ENCODE peak calls at places on chromosomes 1 and 21, in eight cellular contexts. L is astrocyte of the spinal cord, U is ovary, R is AG04449, I is GM12865, P is mucosa of descending colon, S is MM.1S, C is pancreas. K is an unnamed sample.

GRCh38 chr1:155105604-155106011 is 22.1 kb upstream of the EFNA1 start:
- DNase-seq in C (no peak), I (no peak), L (no peak), R (no peak), P (peak), S (no peak), U (no peak), K (peak)

GRCh38 chr1:185565314-185565713 is 168.9 kb upstream of the HMCN1 start:
- DNase-seq in P (no peak), C (no peak), R (peak), L (peak), I (no peak), U (no peak), S (no peak), K (no peak)

GRCh38 chr1:226618380-226618779 is 69.8 kb downstream of the STUM start:
- DNase-seq in L (no peak), I (no peak), P (no peak), S (no peak), R (no peak), C (no peak), U (no peak), K (no peak)

GRCh38 chr1:91781371-91781825 is 104.6 kb downstream of the TGFBR3 start:
- DNase-seq in P (no peak), R (peak), U (no peak), L (peak), S (no peak), C (no peak), I (no peak), K (no peak)

GRCh38 chr21:26515257-26515656 is 57.8 kb downstream of the CYYR1 start:
- DNase-seq in L (no peak), P (no peak), U (no peak), S (no peak), C (no peak), I (no peak), R (no peak), K (no peak)

GRCh38 chr1:63318255-63319068 is 3.9 kb upstream of the FOXD3 start:
- DNase-seq in I (no peak), C (no peak), L (no peak), P (no peak), S (no peak), R (no peak), U (no peak), K (no peak)

GRCh38 chr1:159835862-159836518 is 9.3 kb downstream of the SLAMF8 start:
- DNase-seq in C (no peak), I (no peak), S (no peak), P (no peak), R (no peak), L (no peak), U (no peak), K (no peak)

GRCh38 chr1:233394860-233395717 is 67.6 kb downstream of the MAP3K21 start:
- DNase-seq in U (no peak), L (peak), P (no peak), R (peak), C (no peak), I (peak), S (peak), K (no peak)

GRCh38 chr1:101371259-101371658 is 134.4 kb downstream of the S1PR1 start:
- DNase-seq in L (peak), P (no peak), R (no peak), S (no peak), I (peak), C (no peak), U (no peak), K (no peak)

GRCh38 chr1:66606359-66607142 is 72.6 kb downstream of the SGIP1 start:
- DNase-seq in I (no peak), C (no peak), S (no peak), P (no peak), U (no peak), R (no peak), L (no peak), K (no peak)

GRCh38 chr1:20792177-20792576 is 5.1 kb upstream of the HP1BP3 start:
- DNase-seq in U (peak), C (no peak), L (peak), I (no peak), S (no peak), P (no peak), R (peak), K (no peak)

GRCh38 chr1:7587726-7588456 is 183.2 kb upstream of the VAMP3 start:
- DNase-seq in P (no peak), C (no peak), I (no peak), R (no peak), U (no peak), L (no peak), S (no peak), K (no peak)

GRCh38 chr1:163142152-163142551 is 60.6 kb downstream of the RGS5 start:
- DNase-seq in L (no peak), C (no peak), P (no peak), S (no peak), I (no peak), R (no peak), U (no peak), K (no peak)

GRCh38 chr1:155003227-155003765 is 694 bp downstream of the ZBTB7B start:
- DNase-seq in L (no peak), C (no peak), R (no peak), P (peak), S (peak), U (peak), I (no peak), K (no peak)

GRCh38 chr1:56578963-56579875 is at the start of gene PLPP3:
- DNase-seq in U (peak), P (peak), R (peak), I (peak), L (peak), C (peak), S (peak), K (peak)

GRCh38 chr1:40694353-40694874 is 2.9 kb downstream of the NFYC start:
- DNase-seq in U (no peak), S (no peak), P (no peak), C (no peak), R (no peak), I (peak), L (no peak), K (no peak)

GRCh38 chr1:90834354-90835171 is 117.5 kb upstream of the BARHL2 start:
- DNase-seq in P (no peak), S (no peak), C (no peak), L (peak), U (no peak), I (no peak), R (no peak), K (no peak)

GRCh38 chr1:56255516-56256181 is 323.7 kb downstream of the PLPP3 start:
- DNase-seq in L (peak), I (no peak), S (no peak), C (peak), U (peak), P (peak), R (peak), K (peak)

GRCh38 chr1:82934069-82934468 is 1064.9 kb downstream of the TTLL7 start:
- DNase-seq in R (no peak), U (no peak), S (no peak), C (no peak), P (no peak), L (no peak), I (no peak), K (peak)

GRCh38 chr1:164660415-164661174 is 101.6 kb downstream of the PBX1 start:
- DNase-seq in S (peak), I (peak), R (no peak), U (no peak), L (peak), C (peak), P (no peak), K (no peak)

GRCh38 chr1:47460456-47460855 is 22.6 kb downstream of the FOXD2 start:
- DNase-seq in S (peak), P (no peak), U (no peak), R (no peak), I (no peak), C (no peak), L (no peak), K (no peak)

GRCh38 chr21:33099131-33099530 is 29.2 kb downstream of the OLIG1 start:
- DNase-seq in I (no peak), L (no peak), R (no peak), U (no peak), C (no peak), S (no peak), P (no peak), K (no peak)

GRCh38 chr1:27166351-27166802 is 11.5 kb upstream of the SLC9A1 start:
- DNase-seq in C (no peak), P (no peak), L (no peak), U (no peak), R (no peak), I (no peak), S (no peak), K (no peak)

GRCh38 chr1:235151033-235151432 is 10.0 kb downstream of the RBM34 start:
- DNase-seq in P (no peak), U (no peak), S (no peak), L (no peak), R (no peak), C (no peak), I (no peak), K (no peak)

GRCh38 chr1:158116311-158116710 is 64.4 kb upstream of the CD1D start:
- DNase-seq in U (no peak), L (no peak), I (no peak), C (no peak), S (no peak), R (no peak), P (no peak), K (no peak)

GRCh38 chr1:158116768-158117167 is 63.9 kb upstream of the CD1D start:
- DNase-seq in U (no peak), L (no peak), S (no peak), I (no peak), R (no peak), P (no peak), C (no peak), K (no peak)

GRCh38 chr1:158115126-158115525 is 65.6 kb upstream of the CD1D start:
- DNase-seq in R (no peak), S (no peak), U (no peak), P (no peak), C (no peak), L (no peak), I (peak), K (no peak)

GRCh38 chr1:158112994-158113758 is 67.5 kb upstream of the CD1D start:
- DNase-seq in L (peak), P (peak), S (peak), R (no peak), C (no peak), I (no peak), U (no peak), K (no peak)

DNA sequence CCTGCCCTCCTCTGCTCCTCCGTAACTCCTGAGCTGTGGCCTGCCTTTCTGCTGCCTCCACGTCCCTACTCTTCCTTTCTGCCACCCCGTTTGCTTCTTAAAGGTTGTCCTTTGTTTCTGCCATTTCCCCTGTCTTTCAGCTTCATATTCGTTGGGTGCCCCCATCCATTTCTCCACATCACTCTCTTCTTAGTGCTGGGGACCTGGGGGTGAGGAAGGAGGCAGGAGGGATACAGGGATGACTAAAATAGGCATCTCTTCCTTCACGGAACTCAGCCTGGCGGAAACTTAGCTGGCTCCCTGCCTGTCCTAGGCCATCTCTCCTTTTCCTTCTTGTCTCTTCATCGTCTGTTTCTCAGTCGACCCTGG is 67.0 kb upstream of the CD1D start:
- DNase-seq in L (no peak), C (no peak), I (no peak), P (no peak), R (no peak), S (no peak), U (no peak), K (no peak)
- H3K4me3 ChIP-seq in L (peak), C (no peak), I (no peak), P (no peak), R (peak), S (peak), U (peak), K (peak)

DNA sequence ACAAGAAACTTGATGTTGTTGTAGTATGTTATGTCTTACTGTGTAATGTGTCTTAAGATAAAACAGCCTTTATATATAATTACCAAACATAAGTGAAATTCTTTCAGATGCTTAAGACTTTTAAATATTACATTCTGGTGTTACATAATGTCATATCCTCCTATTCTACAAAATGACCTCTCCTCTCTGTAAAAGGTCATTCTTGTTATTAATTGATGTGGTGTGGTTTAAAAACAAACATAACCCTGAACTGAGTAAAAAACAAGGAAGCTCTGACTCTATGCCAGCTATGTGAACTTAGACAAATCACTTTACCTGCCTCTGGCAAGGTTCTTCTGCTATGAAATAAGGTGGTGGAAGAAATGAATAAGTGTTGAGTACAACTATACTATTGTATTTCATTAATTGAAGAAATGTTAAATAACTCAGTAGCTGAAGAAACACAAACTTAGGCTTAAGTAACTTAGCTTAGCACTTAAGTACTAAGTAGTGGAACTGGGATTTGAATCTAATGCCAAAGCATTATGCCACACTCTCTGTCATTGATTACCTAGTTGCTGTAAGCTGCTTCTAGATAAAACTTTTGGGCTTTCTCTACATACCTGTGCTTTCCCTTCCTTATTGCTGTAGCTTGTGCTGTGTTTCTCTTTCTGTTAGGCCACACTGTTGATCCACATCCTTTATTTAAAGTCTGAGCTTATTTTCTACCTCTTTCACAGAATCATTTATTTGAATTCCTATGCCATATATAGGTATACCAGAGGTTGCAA is 859 bp upstream of the ANGPTL1 start:
- DNase-seq in C (no peak), S (no peak), P (no peak), I (no peak), L (no peak), U (no peak), R (no peak), K (no peak)
- H3K4me3 ChIP-seq in C (no peak), S (no peak), P (no peak), I (no peak), L (no peak), U (peak), R (no peak), K (no peak)

GRCh38 chr1:224064150-224064549 is 49.8 kb upstream of the FBXO28 start:
- DNase-seq in S (no peak), P (no peak), U (no peak), L (no peak), R (no peak), C (no peak), I (no peak), K (no peak)
- H3K4me3 ChIP-seq in S (no peak), P (no peak), U (no peak), L (no peak), R (no peak), C (no peak), I (no peak), K (no peak)

DNA sequence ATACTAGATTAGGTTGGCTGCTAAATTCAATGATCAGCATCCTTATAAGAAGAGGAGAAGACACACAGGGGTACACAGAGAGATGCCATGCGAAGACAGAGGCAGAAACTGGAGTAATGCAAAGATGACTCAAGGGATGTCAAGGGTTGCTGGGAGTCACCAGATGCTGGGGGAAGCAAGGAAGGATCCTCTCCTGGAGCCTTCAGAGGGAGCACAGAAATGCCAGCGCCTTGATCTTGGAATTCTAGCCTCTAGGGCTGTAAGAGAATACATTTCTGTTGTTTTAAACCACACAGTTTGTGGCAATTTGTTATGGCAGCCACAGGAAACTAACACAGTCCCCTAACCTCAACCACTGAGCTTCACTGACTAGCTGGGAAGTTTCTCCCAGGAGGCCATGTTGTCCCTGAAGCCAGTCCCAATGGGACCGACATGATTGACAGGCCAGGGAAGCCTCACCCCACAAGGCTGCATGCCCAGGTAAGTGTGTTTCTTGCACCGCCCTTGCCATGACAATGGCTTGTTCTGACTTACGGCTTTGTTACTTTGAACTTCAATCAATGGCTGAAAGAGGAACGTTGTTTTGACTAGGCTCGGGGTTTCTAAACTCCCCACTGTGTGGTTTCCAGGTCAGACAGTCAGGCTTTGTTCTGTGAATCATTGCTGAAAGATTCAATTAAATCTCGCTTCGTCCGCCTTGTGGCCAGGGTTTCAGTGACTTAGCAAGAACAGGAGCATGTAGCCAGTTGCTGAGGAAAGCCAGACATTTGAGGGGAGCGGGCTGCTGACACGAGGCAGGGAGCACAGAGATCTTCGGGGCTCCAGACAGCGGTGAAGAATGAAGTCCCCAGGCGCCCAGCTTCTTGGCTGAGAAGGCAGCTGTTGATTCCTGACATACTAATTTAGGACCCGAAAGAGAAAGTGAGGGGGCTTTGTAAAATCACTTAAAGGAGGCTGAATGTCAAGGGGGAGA is 62.3 kb downstream of the RUNX1 start:
- DNase-seq in S (peak), U (no peak), L (peak), R (peak), C (no peak), P (no peak), I (peak), K (no peak)
- H3K4me3 ChIP-seq in S (peak), U (no peak), L (no peak), R (no peak), C (no peak), P (no peak), I (peak), K (no peak)

DNA sequence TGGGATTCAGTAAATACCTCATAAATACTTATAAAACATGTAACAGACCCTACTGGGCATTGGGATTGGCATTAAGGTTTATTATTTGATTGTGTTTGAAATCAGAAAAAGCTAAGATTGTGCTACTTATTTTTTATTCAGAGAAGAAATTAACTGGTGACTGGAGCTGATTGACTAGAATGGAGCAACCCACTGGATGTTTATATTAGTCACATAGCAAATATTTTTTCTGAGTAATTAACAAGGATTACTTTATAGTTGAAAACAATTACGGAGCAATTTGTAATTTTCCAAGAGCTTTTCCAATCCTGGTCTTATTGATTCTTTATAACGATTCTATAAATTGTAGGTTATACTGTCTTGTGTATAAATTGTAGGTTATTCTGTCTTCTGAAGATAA is 208.7 kb downstream of the HLX start:
- DNase-seq in U (no peak), R (no peak), P (no peak), C (no peak), L (peak), I (no peak), S (no peak), K (no peak)
- H3K4me3 ChIP-seq in U (no peak), R (no peak), P (no peak), C (no peak), L (no peak), I (no peak), S (no peak), K (no peak)

DNA sequence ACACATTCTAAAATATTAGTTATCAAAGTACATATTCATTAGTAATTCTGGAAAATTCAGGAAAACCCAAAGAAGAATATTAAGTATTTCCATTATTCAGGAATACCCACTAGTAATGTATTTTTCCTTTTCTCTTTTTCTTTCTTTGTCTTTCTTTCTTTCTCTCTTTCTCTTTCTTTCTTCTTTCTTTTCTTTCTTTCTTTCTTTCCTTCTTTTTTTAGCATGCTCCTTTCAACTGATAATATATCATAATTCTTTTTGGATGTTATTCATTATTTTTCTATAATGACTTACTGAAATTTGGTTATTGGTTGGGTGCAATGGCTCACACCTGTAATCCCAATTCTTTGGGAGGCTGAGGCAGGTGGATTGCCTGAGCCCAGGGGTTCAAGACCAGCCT is 175.6 kb upstream of the RAB4A start:
- DNase-seq in P (no peak), R (no peak), L (no peak), S (no peak), I (no peak), U (no peak), C (no peak), K (no peak)
- H3K4me3 ChIP-seq in P (no peak), R (no peak), L (no peak), S (no peak), I (no peak), U (no peak), C (no peak), K (no peak)